ENCODE peak calls at places on chromosomes 11 and 22, in four cellular contexts. Z is A549, B is K562, E is Panc1. J is an unnamed sample.

GRCh38 chr11:116707250-116707649 is 65.5 kb downstream of the BUD13 start:
- DNase-seq in Z (no peak), B (no peak), E (no peak), J (no peak)

GRCh38 chr11:1150769-1151365 is 6.9 kb upstream of the MUC5AC start:
- DNase-seq in Z (no peak), B (no peak), E (peak), J (no peak)

GRCh38 chr11:5335166-5335565 is 8.2 kb downstream of the OR51B5 start:
- DNase-seq in Z (no peak), B (no peak), E (no peak), J (no peak)

GRCh38 chr22:47101321-47101885 is 339.0 kb downstream of the TBC1D22A start:
- DNase-seq in Z (no peak), B (no peak), E (no peak), J (no peak)

GRCh38 chr11:88431675-88432341 is 94.3 kb upstream of the CTSC start:
- DNase-seq in Z (no peak), B (no peak), E (no peak), J (no peak)

GRCh38 chr11:65376138-65376713 is 6.2 kb downstream of the SLC25A45 start:
- DNase-seq in Z (no peak), B (no peak), E (no peak), J (no peak)

GRCh38 chr11:77073328-77074001 is 6.7 kb downstream of the CAPN5 start:
- DNase-seq in Z (peak), B (peak), E (no peak), J (no peak)

GRCh38 chr11:115496892-115497291 is 7.3 kb downstream of the CADM1 start:
- DNase-seq in Z (no peak), B (no peak), E (no peak), J (no peak)

GRCh38 chr11:60835472-60835871 is 6.4 kb upstream of the CCDC86 start:
- DNase-seq in Z (no peak), B (no peak), E (no peak), J (no peak)

GRCh38 chr11:83070044-83070877 is 1.4 kb downstream of the RAB30 start:
- DNase-seq in Z (no peak), B (peak), E (no peak), J (no peak)

GRCh38 chr11:85815186-85815911 is 4.4 kb upstream of the SYTL2 start:
- DNase-seq in Z (no peak), B (no peak), E (no peak), J (no peak)

GRCh38 chr22:26483439-26484359 is at the start of the genes HPS4 and SRRD:
- DNase-seq in Z (peak), B (peak), E (no peak), J (peak)

GRCh38 chr22:46803031-46803880 is 40.8 kb downstream of the TBC1D22A start:
- DNase-seq in Z (peak), B (peak), E (peak), J (peak)

GRCh38 chr11:2791521-2792375 is 92.0 kb upstream of the KCNQ1OT1 start:
- DNase-seq in Z (no peak), B (no peak), E (no peak), J (no peak)

GRCh38 chr11:107683807-107684206 is 28.0 kb downstream of the SLN start:
- DNase-seq in Z (peak), B (peak), E (no peak), J (peak)

GRCh38 chr11:45383229-45383628 is 97.1 kb upstream of the SYT13 start:
- DNase-seq in Z (no peak), B (no peak), E (no peak), J (peak)

GRCh38 chr11:1531961-1532586 is 40.0 kb downstream of the DUSP8 start:
- DNase-seq in Z (no peak), B (no peak), E (no peak), J (no peak)

GRCh38 chr11:2571598-2572281 is 126.9 kb downstream of the KCNQ1 start:
- DNase-seq in Z (no peak), B (no peak), E (no peak), J (no peak)

GRCh38 chr22:49197986-49198704 is 629.5 kb downstream of the BRD1 start:
- DNase-seq in Z (no peak), B (no peak), E (no peak), J (no peak)

GRCh38 chr11:15826826-15827225 is 529.5 kb downstream of the SOX6 start:
- DNase-seq in Z (peak), B (peak), E (no peak), J (no peak)

GRCh38 chr11:70073881-70074371 is 4.2 kb upstream of the ANO1 start:
- DNase-seq in Z (no peak), B (no peak), E (no peak), J (no peak)

GRCh38 chr11:94747136-94748110 is 20.7 kb upstream of the AMOTL1 start:
- DNase-seq in Z (peak), B (no peak), E (no peak), J (no peak)

GRCh38 chr11:90134420-90135003 is at the start of gene NAALAD2:
- DNase-seq in Z (peak), B (peak), E (no peak), J (no peak)

GRCh38 chr11:36684840-36685800 is 87.1 kb upstream of the RAG2 start:
- DNase-seq in Z (no peak), B (no peak), E (no peak), J (peak)

GRCh38 chr22:27676545-27677188 is 124.9 kb downstream of the MN1 start:
- DNase-seq in Z (no peak), B (no peak), E (no peak), J (no peak)

GRCh38 chr22:37486224-37486845 is at the start of gene MFNG:
- DNase-seq in Z (peak), B (peak), E (no peak), J (peak)
- TF ChIP-seq CTCF in Z (no peak), B (no peak), E (no peak), J (no peak)

GRCh38 chr22:30312053-30312452 is 14.7 kb downstream of the TBC1D10A start:
- DNase-seq in Z (no peak), B (no peak), E (no peak), J (no peak)
- TF ChIP-seq REST in Z (no peak), B (no peak), E (no peak), J (no peak)

DNA sequence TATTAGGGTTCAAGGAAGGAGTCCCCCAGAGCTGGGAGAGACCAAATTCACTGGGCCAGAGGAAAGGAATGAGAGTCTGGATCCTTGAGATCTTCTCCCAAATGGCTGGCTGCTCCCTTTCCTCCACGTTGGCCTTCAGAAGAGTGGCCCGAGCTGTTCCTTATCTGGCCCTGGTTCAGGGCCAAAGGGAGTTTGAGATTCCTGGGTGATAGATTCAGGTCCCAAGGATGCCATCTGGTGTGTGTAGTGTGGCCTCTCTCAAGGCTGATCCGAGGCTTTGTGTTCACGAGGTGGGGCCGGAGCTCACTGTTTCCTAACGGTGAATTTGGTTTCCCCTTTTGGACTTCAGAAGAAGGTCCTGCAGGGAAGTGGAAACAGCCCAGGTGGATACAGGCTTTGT is 17.4 kb upstream of the ABCC8 start:
- DNase-seq in Z (no peak), B (no peak), E (no peak), J (no peak)
- TF ChIP-seq CTCF in Z (no peak), B (no peak), E (no peak), J (no peak)

GRCh38 chr22:35430897-35431322 is 31.0 kb downstream of the MCM5 start:
- DNase-seq in Z (peak), B (peak), E (peak), J (no peak)
- TF ChIP-seq REST in Z (no peak), B (no peak), E (no peak), J (no peak)

DNA sequence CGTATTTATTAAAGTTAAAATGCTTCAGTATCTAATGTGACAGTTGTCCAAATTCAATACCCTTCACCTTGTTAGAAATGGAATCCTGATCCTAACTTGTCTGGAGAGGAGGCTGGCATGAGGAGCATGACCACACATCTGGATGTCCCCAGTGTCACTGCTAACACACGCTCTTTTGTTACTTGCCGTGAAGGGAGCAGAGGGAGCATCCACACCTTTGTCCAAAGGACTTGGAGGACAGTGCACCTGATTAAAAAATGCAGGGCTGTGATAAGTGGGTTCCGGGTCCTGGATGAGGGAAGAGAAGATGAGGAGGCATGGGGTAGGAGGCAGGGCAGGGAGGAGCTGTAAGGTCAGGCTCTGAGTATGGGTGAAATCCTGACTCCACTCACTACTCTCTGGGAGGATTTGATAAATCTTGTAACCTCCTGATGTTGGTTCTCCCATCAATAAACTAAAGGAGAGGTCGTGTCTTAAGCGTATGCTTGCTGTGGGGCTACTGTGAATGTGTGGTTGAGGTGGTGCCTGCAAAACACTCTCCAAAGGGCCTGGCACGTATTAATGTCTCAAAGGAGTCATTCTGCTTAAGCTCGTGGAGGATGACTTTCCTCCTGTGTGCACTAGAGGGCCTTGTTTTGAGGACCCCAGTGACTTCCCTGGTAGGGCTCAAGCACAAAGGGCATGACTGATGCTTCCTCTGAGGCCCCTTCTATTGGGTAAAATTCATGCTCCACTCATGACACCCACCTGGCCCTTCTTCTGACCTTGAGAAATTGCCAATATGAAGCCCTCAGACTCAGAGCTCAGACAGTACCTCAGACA is 16.8 kb upstream of the IGLL5 start:
- DNase-seq in Z (no peak), B (peak), E (no peak), J (no peak)
- TF ChIP-seq CTCF in Z (no peak), B (no peak), E (peak), J (peak)

DNA sequence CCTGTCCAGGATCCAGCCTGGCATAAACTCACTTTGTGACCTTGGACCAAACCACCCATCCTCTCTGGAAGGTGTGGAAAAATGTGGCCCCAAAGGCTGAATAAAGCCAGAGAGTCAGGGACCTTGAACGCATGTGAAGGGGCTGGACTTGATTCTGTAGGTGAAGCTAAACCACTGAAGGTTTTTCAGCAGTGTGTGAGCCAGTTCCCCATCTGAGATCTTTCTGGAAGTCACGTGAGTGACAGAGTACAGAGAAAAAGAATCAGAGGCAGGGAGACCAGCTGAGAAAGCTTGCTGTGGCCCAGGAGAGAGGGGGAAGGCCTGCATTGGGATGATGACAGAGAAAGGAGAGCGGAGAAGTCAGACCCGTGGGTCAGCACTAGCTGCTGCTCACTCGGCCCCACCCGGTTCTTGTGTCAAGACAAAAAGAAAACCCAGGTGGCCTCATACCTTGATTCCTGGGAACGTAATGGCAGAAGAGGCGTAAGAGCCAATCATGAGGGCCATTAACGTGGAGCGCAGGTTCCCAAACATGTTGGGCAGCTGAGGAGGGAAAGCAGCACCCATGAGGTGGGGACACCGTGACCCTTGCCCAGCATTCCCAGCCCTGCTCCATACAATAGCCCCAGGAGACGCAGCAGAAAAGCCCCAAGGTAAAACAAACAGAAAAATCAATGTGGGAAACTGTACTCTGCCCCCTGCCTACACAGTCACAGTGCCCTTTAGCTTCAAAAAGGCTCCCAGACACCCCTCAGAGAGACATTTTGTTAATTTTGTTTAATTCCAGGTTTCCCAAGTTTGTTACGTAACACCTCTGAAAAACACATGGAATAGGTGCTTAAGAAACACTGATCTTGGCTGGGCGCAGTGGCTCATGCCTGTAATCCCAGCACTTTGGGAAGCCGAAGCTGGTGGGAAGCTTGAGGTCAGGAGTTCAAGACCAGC is 17.9 kb downstream of the SLC43A1 start:
- DNase-seq in Z (no peak), B (no peak), E (no peak), J (no peak)
- TF ChIP-seq REST in Z (no peak), B (no peak), E (no peak), J (no peak)